ENCODE peak calls at places on chromosomes 6 and 20, in seven cellular contexts. N is B cell, P is BJ, A is mammary epithelial cell, W is fibroblast of the aortic adventitia, C is progenitor cell of endocrine pancreas, E is GM20000. X is an unnamed sample.

GRCh38 chr20:24770628-24771556 is 178.2 kb upstream of the CST7 start:
- DNase-seq in N (no peak), P (no peak), A (no peak), W (no peak), C (no peak), E (no peak), X (no peak)

GRCh38 chr6:33923857-33924514 is 120.2 kb upstream of the MLN start:
- DNase-seq in N (no peak), P (no peak), A (no peak), W (no peak), C (no peak), E (no peak), X (no peak)

GRCh38 chr6:28105286-28105685 is 19.1 kb upstream of the ZSCAN16 start:
- DNase-seq in N (peak), P (no peak), A (peak), W (peak), C (no peak), E (peak), X (no peak)

GRCh38 chr6:7998103-7998725 is 66.0 kb downstream of the BLOC1S5 start:
- DNase-seq in N (peak), P (no peak), A (peak), W (peak), C (no peak), E (no peak), X (no peak)

GRCh38 chr6:116390571-116390970 is 19.8 kb downstream of the DSE start:
- DNase-seq in N (no peak), P (no peak), A (no peak), W (no peak), C (no peak), E (peak), X (no peak)

GRCh38 chr20:53124803-53125202 is 152.6 kb downstream of the TSHZ2 start:
- DNase-seq in N (no peak), P (no peak), A (no peak), W (no peak), C (no peak), E (no peak), X (no peak)

GRCh38 chr6:124002377-124003081 is 198.9 kb downstream of the NKAIN2 start:
- DNase-seq in N (no peak), P (no peak), A (no peak), W (no peak), C (no peak), E (no peak), X (no peak)

GRCh38 chr6:168541307-168541706 is 100.3 kb downstream of the SMOC2 start:
- DNase-seq in N (no peak), P (no peak), A (no peak), W (peak), C (no peak), E (no peak), X (no peak)

GRCh38 chr6:52840763-52841585 is at the start of gene GSTA5:
- DNase-seq in N (no peak), P (no peak), A (peak), W (no peak), C (no peak), E (no peak), X (no peak)

GRCh38 chr20:61515922-61516321 is 263.9 kb downstream of the CDH4 start:
- DNase-seq in N (no peak), P (no peak), A (no peak), W (no peak), C (no peak), E (no peak), X (no peak)

GRCh38 chr6:170443151-170443662 is 109.9 kb downstream of the PSMB1 start:
- DNase-seq in N (no peak), P (no peak), A (no peak), W (no peak), C (no peak), E (no peak), X (no peak)

DNA sequence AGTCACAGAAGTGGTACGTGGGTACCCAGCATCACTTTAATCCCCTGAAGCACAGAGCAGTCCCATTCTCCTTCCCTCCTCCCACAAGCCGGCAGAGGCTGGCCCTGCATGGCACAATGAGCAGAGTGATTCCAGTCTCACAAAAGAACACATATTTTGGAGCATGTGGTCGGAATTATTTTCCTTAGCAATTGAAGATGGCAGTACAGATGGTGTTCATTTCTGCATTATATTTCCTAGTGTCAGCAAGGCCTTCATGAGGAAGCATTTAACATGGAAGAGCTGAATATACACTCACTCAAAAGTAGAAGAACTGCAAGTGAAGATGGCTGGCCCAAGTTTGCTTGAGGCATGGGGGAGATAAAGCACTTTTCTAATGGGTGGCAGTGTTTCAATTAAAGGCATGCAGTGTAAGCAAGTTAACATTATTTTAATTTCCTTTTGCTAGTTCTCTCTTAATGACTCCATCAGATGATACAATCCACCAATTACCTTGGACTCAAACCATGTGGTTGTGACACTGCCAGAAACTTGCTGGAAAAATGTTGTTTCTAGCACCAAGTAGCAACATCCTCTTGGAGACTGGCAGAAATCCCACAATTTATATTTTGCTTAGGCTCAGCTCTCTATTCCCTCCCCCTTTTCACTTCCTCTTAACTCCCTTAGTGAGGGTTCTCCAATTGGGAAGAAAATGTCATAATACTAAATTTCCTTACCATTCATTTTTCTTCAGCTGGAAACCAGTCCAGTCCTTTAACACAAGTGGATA is 74.4 kb downstream of the ARHGAP18 start:
- DNase-seq in N (no peak), P (peak), A (no peak), W (peak), C (no peak), E (no peak), X (peak)
- TF ChIP-seq CTCF in N (no peak), P (peak), A (no peak), W (no peak), C (no peak), E (no peak), X (peak)

DNA sequence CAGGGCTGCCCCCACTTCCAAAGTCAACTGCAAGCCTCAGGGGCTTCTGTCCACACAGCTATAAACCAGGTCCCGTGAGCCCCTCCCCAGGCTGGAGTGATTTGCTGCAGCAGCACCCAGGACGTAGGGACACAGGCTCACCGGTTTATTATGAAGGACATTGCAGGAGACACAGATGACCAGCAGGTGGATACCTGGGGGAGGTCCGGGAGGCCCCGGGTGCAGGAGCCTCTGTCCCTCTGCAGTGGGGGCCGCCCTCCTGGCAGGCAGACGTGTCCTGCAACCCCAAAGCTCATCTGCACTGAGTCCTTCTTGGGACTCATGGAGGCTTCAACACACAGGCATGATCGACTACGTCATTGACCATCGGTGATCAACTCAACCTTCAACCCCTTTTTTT is 14.5 kb upstream of the NTSR1 start:
- DNase-seq in N (no peak), P (no peak), A (no peak), W (no peak), C (no peak), E (no peak), X (no peak)
- TF ChIP-seq CTCF in N (no peak), P (no peak), A (no peak), W (no peak), C (peak), E (no peak), X (no peak)

GRCh38 chr6:103672169-103672568 is 1187.5 kb downstream of the HACE1 start:
- DNase-seq in N (no peak), P (no peak), A (peak), W (no peak), C (no peak), E (no peak), X (no peak)
- TF ChIP-seq CTCF in N (no peak), P (no peak), A (peak), W (no peak), C (peak), E (no peak), X (no peak)

GRCh38 chr20:8800089-8800488 is 268.8 kb upstream of the PLCB4 start:
- DNase-seq in N (no peak), P (no peak), A (no peak), W (no peak), C (no peak), E (no peak), X (no peak)
- TF ChIP-seq CTCF in N (no peak), P (no peak), A (no peak), W (no peak), C (peak), E (no peak), X (no peak)

DNA sequence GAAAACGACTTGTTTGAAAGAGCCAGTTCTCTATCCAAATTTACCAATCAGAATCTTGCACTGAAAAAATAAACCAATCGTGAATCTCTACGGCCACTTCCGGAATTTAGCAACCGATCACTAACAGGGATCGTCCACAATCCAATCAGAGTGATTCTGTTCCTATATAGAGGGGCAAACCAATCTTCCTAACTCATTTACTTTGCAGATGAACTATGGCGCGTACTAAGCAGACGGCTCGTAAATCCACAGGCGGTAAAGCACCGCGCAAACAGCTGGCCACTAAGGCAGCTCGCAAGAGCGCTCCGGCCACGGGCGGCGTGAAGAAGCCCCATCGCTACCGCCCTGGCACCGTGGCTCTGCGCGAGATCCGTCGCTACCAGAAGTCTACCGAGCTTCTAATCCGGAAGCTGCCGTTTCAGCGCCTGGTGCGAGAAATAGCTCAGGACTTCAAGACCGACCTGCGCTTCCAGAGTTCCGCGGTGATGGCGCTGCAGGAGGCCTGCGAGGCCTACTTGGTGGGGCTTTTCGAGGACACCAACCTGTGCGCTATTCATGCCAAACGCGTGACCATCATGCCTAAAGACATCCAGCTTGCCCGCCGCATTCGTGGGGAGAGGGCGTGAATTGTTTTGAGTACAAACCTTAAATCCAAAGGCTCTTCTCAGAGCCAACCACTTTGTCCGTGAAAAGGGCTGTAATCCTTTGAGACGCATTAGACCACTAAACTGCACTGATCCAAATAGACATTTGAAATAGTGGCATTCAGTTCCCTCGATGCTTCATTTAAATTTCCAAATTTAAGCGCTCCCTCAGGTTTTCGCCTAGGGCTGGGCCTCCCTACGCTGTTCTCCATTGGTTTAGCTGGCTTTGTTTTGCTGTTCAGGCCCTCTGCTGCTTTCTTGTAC is 138.0 kb downstream of the HFE start:
- DNase-seq in N (no peak), P (peak), A (peak), W (peak), C (no peak), E (no peak), X (no peak)
- TF ChIP-seq CTCF in N (no peak), P (peak), A (no peak), W (no peak), C (peak), E (no peak), X (no peak)

GRCh38 chr20:9886227-9886626 is 47.4 kb upstream of the PAK5 start:
- DNase-seq in N (no peak), P (no peak), A (peak), W (no peak), C (no peak), E (no peak), X (no peak)

GRCh38 chr20:9878096-9878495 is 39.2 kb upstream of the PAK5 start:
- DNase-seq in N (no peak), P (no peak), A (no peak), W (no peak), C (no peak), E (no peak), X (no peak)

GRCh38 chr20:9884666-9885065 is 45.8 kb upstream of the PAK5 start:
- DNase-seq in N (no peak), P (no peak), A (no peak), W (no peak), C (no peak), E (no peak), X (no peak)

GRCh38 chr20:9889270-9889981 is 50.5 kb upstream of the PAK5 start:
- DNase-seq in N (no peak), P (no peak), A (no peak), W (no peak), C (no peak), E (peak), X (no peak)

GRCh38 chr20:9884061-9884460 is 45.2 kb upstream of the PAK5 start:
- DNase-seq in N (no peak), P (no peak), A (no peak), W (no peak), C (no peak), E (no peak), X (no peak)
- TF ChIP-seq CTCF in N (no peak), P (no peak), A (peak), W (no peak), C (peak), E (no peak), X (peak)

GRCh38 chr6:18155864-18156396 is 708 bp downstream of the KDM1B start:
- DNase-seq in N (peak), P (no peak), A (peak), W (no peak), C (peak), E (peak), X (no peak)
- TF ChIP-seq CTCF in N (no peak), P (peak), A (peak), W (peak), C (peak), E (peak), X (peak)

DNA sequence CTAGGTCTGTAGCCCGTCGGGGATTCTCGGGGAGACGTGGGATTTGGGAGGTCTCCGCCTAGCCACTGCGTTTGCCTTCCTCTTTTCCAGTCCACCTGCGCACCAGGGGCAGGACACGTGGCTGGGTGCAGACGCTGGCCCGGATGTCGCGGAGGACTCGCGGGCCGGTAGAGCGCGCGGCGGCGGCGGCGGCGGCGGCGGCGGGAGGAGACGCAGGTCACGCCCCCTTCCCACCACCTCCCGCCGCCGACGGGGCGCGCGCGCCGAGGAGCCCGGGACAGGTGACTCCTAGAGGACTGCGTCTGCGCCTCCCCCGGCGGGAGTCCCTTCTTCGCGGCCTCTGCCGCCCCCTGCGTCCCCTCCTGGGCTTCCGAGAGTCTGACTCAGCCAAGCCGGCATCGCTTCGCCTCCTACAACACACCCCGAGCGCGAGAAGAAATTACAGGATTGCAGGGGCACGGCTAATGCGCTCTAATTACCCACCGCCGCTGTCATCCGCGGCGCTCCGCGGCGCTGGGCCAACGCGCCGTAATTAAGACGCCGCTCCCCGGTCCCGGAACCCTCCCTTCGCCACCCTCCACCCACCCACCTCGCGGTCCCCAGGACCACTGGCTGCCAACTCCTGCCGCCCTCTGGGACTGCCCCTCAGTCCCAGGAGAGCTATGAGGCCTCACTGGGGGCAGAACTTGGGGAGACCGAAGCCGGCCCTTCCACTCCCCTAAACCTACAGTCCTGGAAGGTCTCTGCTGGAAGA is 124.5 kb downstream of the MRPL14 start:
- DNase-seq in N (peak), P (no peak), A (peak), W (peak), C (peak), E (peak), X (no peak)
- TF ChIP-seq CTCF in N (no peak), P (peak), A (peak), W (peak), C (peak), E (peak), X (peak)

GRCh38 chr20:37364927-37365272 is 19.0 kb downstream of the SRC start:
- DNase-seq in N (peak), P (no peak), A (no peak), W (no peak), C (no peak), E (no peak), X (no peak)
- TF ChIP-seq CTCF in N (no peak), P (no peak), A (no peak), W (no peak), C (no peak), E (no peak), X (no peak)

X was measured in AG09319.